ENCODE peak calls at places on chromosomes 3 and 15, in four cellular contexts. B, G, I and M are unnamed samples.

GRCh38 chr3:141646760-141647561 is 91.1 kb upstream of the RNF7 start:
- DNase-seq in B (peak; percentile 60), G (peak; percentile 67), I (no peak), M (peak; percentile 86)

GRCh38 chr15:93063292-93063671 is 25.7 kb downstream of the RGMA start:
- DNase-seq in B (peak; percentile 95), G (no peak), I (no peak), M (no peak)

GRCh38 chr3:27387625-27388024 is 18.4 kb upstream of the NEK10 start:
- DNase-seq in B (no peak), G (no peak), I (no peak), M (no peak)

GRCh38 chr3:103048371-103048722 is 613.5 kb downstream of the ZPLD1 start:
- DNase-seq in B (no peak), G (no peak), I (no peak), M (peak; percentile 88)

GRCh38 chr15:90987561-90988141 is 6.7 kb downstream of the PRC1 start:
- DNase-seq in B (no peak), G (no peak), I (no peak), M (no peak)

GRCh38 chr3:124258057-124258500 is 266.2 kb upstream of the ROPN1 start:
- DNase-seq in B (no peak), G (no peak), I (no peak), M (no peak)

GRCh38 chr15:40739042-40739441 is 16.0 kb downstream of the RMDN3 start:
- DNase-seq in B (no peak), G (no peak), I (no peak), M (no peak)

GRCh38 chr15:87355946-87356345 is 900.6 kb downstream of the NTRK3 start:
- DNase-seq in B (no peak), G (no peak), I (no peak), M (no peak)

GRCh38 chr15:33547876-33548275 is 237.1 kb downstream of the RYR3 start:
- DNase-seq in B (peak; percentile 83), G (no peak), I (no peak), M (peak; percentile 1)

GRCh38 chr3:129112308-129113052 is 9.1 kb downstream of the RAB43 start:
- DNase-seq in B (no peak), G (no peak), I (no peak), M (peak; percentile 79)

GRCh38 chr15:49904296-49904695 is 214.7 kb downstream of the ATP8B4 start:
- DNase-seq in B (no peak), G (no peak), I (no peak), M (no peak)

GRCh38 chr3:11045536-11045935 is 53.0 kb downstream of the SLC6A1 start:
- DNase-seq in B (no peak), G (no peak), I (no peak), M (no peak)

GRCh38 chr3:126983276-126983652 is 349 bp downstream of the PLXNA1 start:
- DNase-seq in B (no peak), G (no peak), I (no peak), M (no peak)

GRCh38 chr3:156630081-156630772 is 44.2 kb upstream of the TIPARP start:
- DNase-seq in B (peak; percentile 83), G (no peak), I (no peak), M (no peak)

GRCh38 chr15:38707802-38708671 is 143.4 kb upstream of the RASGRP1 start:
- DNase-seq in B (peak; percentile 71), G (no peak), I (no peak), M (peak; percentile 8)

GRCh38 chr15:70442211-70442610 is 321.1 kb downstream of the UACA start:
- DNase-seq in B (no peak), G (no peak), I (no peak), M (no peak)

GRCh38 chr3:155270063-155270462 is 23.4 kb downstream of the STRIT1 start:
- DNase-seq in B (peak; percentile 85), G (no peak), I (no peak), M (no peak)

GRCh38 chr3:101898752-101899169 is 49.4 kb downstream of the NFKBIZ start:
- DNase-seq in B (no peak), G (no peak), I (no peak), M (peak; percentile 99)

GRCh38 chr3:4750306-4751056 is 228.8 kb upstream of the BHLHE40 start:
- DNase-seq in B (peak; percentile 67), G (no peak), I (no peak), M (no peak)

GRCh38 chr3:69326821-69327433 is 59.0 kb downstream of the FRMD4B start:
- DNase-seq in B (no peak), G (no peak), I (no peak), M (peak; percentile 40)